ENCODE peak calls at places on chromosomes 12 and 14, in eight cellular contexts. X is M059J, O is amygdala, V is NCI-H446, S is Calu3, G is left colon, N is heart left ventricle, M is GM04504. U is an unnamed sample.

GRCh38 chr12:121238604-121239334 is 28.8 kb downstream of the P2RX4 start:
- DNase-seq in X (no peak), O (no peak), V (no peak), S (no peak), G (no peak), N (no peak), M (no peak), U (no peak)

GRCh38 chr12:3552726-3553045 is 61.7 kb downstream of the PRMT8 start:
- DNase-seq in X (no peak), O (no peak), V (no peak), S (no peak), G (no peak), N (peak; percentile 52), M (no peak), U (no peak)

GRCh38 chr12:2256915-2257314 is 204.1 kb downstream of the CACNA1C start:
- DNase-seq in X (peak; percentile 79), O (no peak), V (no peak), S (no peak), G (no peak), N (peak; percentile 59), M (no peak), U (no peak)

GRCh38 chr12:10214131-10214876 is 1.6 kb downstream of the GABARAPL1 start:
- DNase-seq in X (peak; percentile 76), O (no peak), V (no peak), S (peak; percentile 11), G (no peak), N (no peak), M (no peak), U (no peak)

GRCh38 chr14:64806202-64806861 is 73.4 kb downstream of the SPTB start:
- DNase-seq in X (peak; percentile 98), O (no peak), V (peak; percentile 19), S (peak; percentile 52), G (no peak), N (peak; percentile 50), M (peak; percentile 28), U (no peak)

GRCh38 chr14:90393966-90394365 is 2.9 kb upstream of the CALM1 start:
- DNase-seq in X (no peak), O (no peak), V (no peak), S (no peak), G (no peak), N (no peak), M (no peak), U (no peak)

GRCh38 chr12:51217968-51218606 is at the start of gene POU6F1:
- DNase-seq in X (peak; percentile 79), O (peak; percentile 62), V (peak; percentile 69), S (peak; percentile 65), G (peak; percentile 65), N (peak; percentile 79), M (peak; percentile 72), U (peak; percentile 43)

GRCh38 chr14:34356267-34356660 is 105.8 kb downstream of the SPTSSA start:
- DNase-seq in X (peak; percentile 73), O (no peak), V (no peak), S (no peak), G (no peak), N (no peak), M (no peak), U (no peak)

U was measured in mesothelial cell of epicardium.